ENCODE peak calls at places on chromosomes 12 and 14, in four cellular contexts. T, A, V and Y are unnamed samples.

GRCh38 chr12:72632286-72632685 is 360.1 kb downstream of the TRHDE start:
- DNase-seq in T (no peak), A (no peak), V (no peak), Y (no peak)

GRCh38 chr14:93994919-93995682 is 2.0 kb upstream of the CCDC197 start:
- DNase-seq in T (no peak), A (no peak), V (no peak), Y (no peak)

GRCh38 chr12:127809236-127809635 is 457.7 kb upstream of the TMEM132C start:
- DNase-seq in T (peak), A (no peak), V (no peak), Y (no peak)

GRCh38 chr14:100107236-100107635 is 42.0 kb downstream of the EVL start:
- DNase-seq in T (no peak), A (no peak), V (no peak), Y (no peak)

GRCh38 chr14:73741876-73742519 is 27.8 kb upstream of the PNMA1 start:
- DNase-seq in T (peak), A (no peak), V (no peak), Y (no peak)

GRCh38 chr14:20606190-20606901 is 15.2 kb upstream of the RNASE12 start:
- DNase-seq in T (peak), A (no peak), V (no peak), Y (peak)

GRCh38 chr14:51513933-51514332 is 137.8 kb upstream of the FRMD6 start:
- DNase-seq in T (no peak), A (no peak), V (no peak), Y (no peak)

GRCh38 chr12:124765571-124766489 is 97.8 kb downstream of the SCARB1 start:
- DNase-seq in T (no peak), A (no peak), V (no peak), Y (no peak)